ENCODE peak calls at places on chromosome 18, in ten cellular contexts. L is SK-MEL-5, F is adipocyte, J is kidney tubule cell, M is H7, O is RKO, A is non-pigmented ciliary epithelial cell, C is psoas muscle, Y is COR-L47, Q is RCC 7860. V is an unnamed sample.

GRCh38 chr18:24176727-24177416 is 38.0 kb downstream of the CABYR start:
- DNase-seq in Y (peak; percentile 49), A (no peak), F (peak; percentile 75), C (peak; percentile 50), L (peak; percentile 67), M (peak; percentile 83), Q (no peak), O (peak; percentile 52), J (peak; percentile 52), V (peak; percentile 89)

GRCh38 chr18:3058328-3059191 is 45.6 kb upstream of the LPIN2 start:
- DNase-seq in L (peak; percentile 16), J (no peak), Q (no peak), F (no peak), C (no peak), O (no peak), M (no peak), A (no peak), Y (no peak), V (no peak)

GRCh38 chr18:33761363-33761762 is 183.3 kb downstream of the ASXL3 start:
- DNase-seq in M (no peak), J (peak; percentile 23), Y (peak; percentile 46), Q (no peak), F (peak; percentile 61), A (no peak), O (peak; percentile 58), L (peak; percentile 48), C (no peak), V (peak; percentile 72)

GRCh38 chr18:44047585-44047984 is 633.1 kb upstream of the SETBP1 start:
- DNase-seq in Q (no peak), J (no peak), M (no peak), L (no peak), Y (no peak), A (no peak), O (no peak), C (no peak), F (no peak), V (no peak)

GRCh38 chr18:23889907-23890306 is 124.6 kb upstream of the TTC39C start:
- DNase-seq in Y (no peak), M (no peak), J (no peak), O (no peak), Q (no peak), F (no peak), A (no peak), C (no peak), L (no peak), V (no peak)

GRCh38 chr18:25831226-25831828 is 259.1 kb downstream of the SS18 start:
- DNase-seq in F (no peak), Y (no peak), C (peak; percentile 31), J (peak; percentile 5), A (no peak), M (no peak), L (no peak), O (peak; percentile 20), Q (no peak), V (no peak)

GRCh38 chr18:136433-136832 is 21.9 kb upstream of the USP14 start:
- DNase-seq in J (no peak), M (peak; percentile 35), Y (no peak), Q (no peak), L (peak; percentile 20), C (no peak), F (no peak), A (no peak), O (peak; percentile 29), V (no peak)

GRCh38 chr18:77884454-77884853 is 634.8 kb downstream of the GALR1 start:
- DNase-seq in F (no peak), J (no peak), A (no peak), M (no peak), L (no peak), Y (no peak), O (no peak), C (no peak), Q (no peak), V (no peak)

GRCh38 chr18:56200381-56200831 is 438.0 kb downstream of the TXNL1 start:
- DNase-seq in J (peak; percentile 67), O (peak; percentile 3), C (no peak), Y (no peak), M (no peak), L (no peak), Q (peak; percentile 39), A (peak; percentile 36), F (peak; percentile 58), V (no peak)

GRCh38 chr18:34322365-34323289 is 97.9 kb upstream of the NOL4 start:
- DNase-seq in J (peak; percentile 82), C (peak; percentile 18), Q (no peak), A (peak; percentile 40), M (peak; percentile 23), L (peak; percentile 64), Y (peak; percentile 93), O (no peak), F (peak; percentile 87), V (peak; percentile 75)

GRCh38 chr18:59669872-59670657 is 27.2 kb downstream of the CCBE1 start:
- DNase-seq in A (no peak), M (no peak), O (no peak), Q (no peak), Y (no peak), J (no peak), F (peak; percentile 77), C (no peak), L (peak; percentile 21), V (no peak)

GRCh38 chr18:23217781-23218180 is 82.5 kb downstream of the CABLES1 start:
- DNase-seq in F (no peak), A (no peak), Y (no peak), O (no peak), M (no peak), J (no peak), C (no peak), L (no peak), Q (no peak), V (no peak)

GRCh38 chr18:13558132-13558531 is 168.2 kb downstream of the FAM210A start:
- DNase-seq in O (peak; percentile 40), A (no peak), Y (peak; percentile 72), C (no peak), M (peak; percentile 84), J (peak; percentile 60), F (peak; percentile 41), L (peak; percentile 76), Q (peak; percentile 6), V (peak; percentile 90)

GRCh38 chr18:681985-682384 is 24.5 kb downstream of the TYMS start:
- DNase-seq in J (no peak), Y (no peak), F (no peak), C (no peak), O (no peak), A (no peak), L (no peak), Q (no peak), M (no peak), V (no peak)

GRCh38 chr18:48011926-48012469 is 81.5 kb upstream of the SMAD2 start:
- DNase-seq in A (no peak), M (no peak), Q (no peak), C (no peak), Y (no peak), O (no peak), L (no peak), J (no peak), F (no peak), V (no peak)

GRCh38 chr18:63443820-63444219 is 21.5 kb upstream of the VPS4B start:
- DNase-seq in Y (no peak), C (no peak), J (no peak), M (no peak), Q (no peak), O (no peak), F (no peak), A (no peak), L (no peak), V (no peak)

GRCh38 chr18:58438161-58438983 is 190.5 kb downstream of the ALPK2 start:
- DNase-seq in Y (no peak), O (no peak), F (peak; percentile 76), Q (no peak), A (no peak), J (peak; percentile 31), M (no peak), L (no peak), C (no peak), V (no peak)

GRCh38 chr18:36139251-36139650 is 9.6 kb downstream of the ELP2 start:
- DNase-seq in M (no peak), A (no peak), F (no peak), C (no peak), L (no peak), Y (no peak), O (no peak), Q (no peak), J (peak; percentile 50), V (no peak)

GRCh38 chr18:56445422-56445821 is 193.0 kb downstream of the TXNL1 start:
- DNase-seq in A (no peak), O (no peak), C (no peak), Q (no peak), J (peak; percentile 9), L (no peak), M (no peak), F (no peak), Y (no peak), V (no peak)

GRCh38 chr18:27413495-27414401 is 228.6 kb upstream of the CHST9 start:
- DNase-seq in F (peak; percentile 78), O (peak; percentile 19), C (peak; percentile 25), M (no peak), J (peak; percentile 98), L (no peak), Y (no peak), A (peak; percentile 55), Q (peak; percentile 87), V (no peak)

GRCh38 chr18:51398104-51398503 is 200.6 kb upstream of the MEX3C start:
- DNase-seq in O (no peak), C (no peak), Q (no peak), Y (no peak), F (no peak), L (no peak), A (no peak), M (no peak), J (no peak), V (peak; percentile 80)

GRCh38 chr18:58167073-58167472 is 123.0 kb downstream of the NEDD4L start:
- DNase-seq in Q (no peak), O (no peak), F (no peak), Y (no peak), L (no peak), J (no peak), A (no peak), M (no peak), C (no peak), V (no peak)

GRCh38 chr18:56716692-56717146 is 65.6 kb downstream of the WDR7 start:
- DNase-seq in O (no peak), L (no peak), M (no peak), J (no peak), Y (no peak), F (no peak), C (no peak), A (no peak), Q (no peak), V (no peak)

GRCh38 chr18:8359076-8359475 is 250.2 kb upstream of the RAB12 start:
- DNase-seq in F (no peak), L (no peak), C (no peak), J (no peak), M (no peak), Q (no peak), O (no peak), A (no peak), Y (peak; percentile 81), V (no peak)

GRCh38 chr18:50306944-50307343 is 19.5 kb upstream of the CXXC1 start:
- DNase-seq in F (no peak), A (no peak), M (no peak), Q (no peak), J (peak; percentile 27), Y (no peak), L (no peak), O (no peak), C (no peak), V (no peak)

GRCh38 chr18:62663731-62664336 is 51.5 kb upstream of the PHLPP1 start:
- DNase-seq in A (no peak), Q (peak; percentile 7), C (no peak), O (no peak), J (peak; percentile 25), M (no peak), F (peak; percentile 61), L (no peak), Y (no peak), V (no peak)

GRCh38 chr18:63551769-63552168 is 9.6 kb downstream of the SERPINB12 start:
- DNase-seq in O (no peak), A (no peak), Y (no peak), Q (no peak), L (no peak), C (no peak), M (no peak), F (no peak), J (no peak), V (no peak)

GRCh38 chr18:64407606-64408005 is 258.7 kb upstream of the LINC00305 start:
- DNase-seq in M (no peak), L (no peak), Y (no peak), C (no peak), Q (no peak), O (no peak), J (no peak), A (no peak), F (no peak), V (no peak)